ENCODE peak calls at places on chromosomes 6 and 20, in six cellular contexts. T is omental fat pad; F is CD8-positive, alpha-beta T cell; Y is endothelial cell of umbilical vein; L is fibroblast of mammary gland; W is GM12865. O is an unnamed sample.

GRCh38 chr6:149942461-149942829 is 631 bp downstream of the ULBP2 start:
- DNase-seq in T (no peak), F (no peak), Y (no peak), L (no peak), W (no peak), O (no peak)

GRCh38 chr6:164409309-164410009 is 899.9 kb downstream of the C6orf118 start:
- DNase-seq in T (no peak), F (no peak), Y (no peak), L (no peak), W (no peak), O (no peak)

GRCh38 chr20:33902011-33902410 is 90.9 kb downstream of the CHMP4B start:
- DNase-seq in T (no peak), F (no peak), Y (no peak), L (no peak), W (no peak), O (no peak)

GRCh38 chr6:81589465-81590313 is 162.8 kb downstream of the TENT5A start:
- DNase-seq in T (no peak), F (no peak), Y (no peak), L (peak), W (no peak), O (no peak)

GRCh38 chr6:74343804-74344203 is 647.8 kb downstream of the CD109 start:
- DNase-seq in T (no peak), F (no peak), Y (no peak), L (peak), W (peak), O (no peak)

GRCh38 chr6:50952092-50952932 is 133.6 kb downstream of the TFAP2B start:
- DNase-seq in T (no peak), F (no peak), Y (no peak), L (peak), W (peak), O (no peak)

GRCh38 chr20:50913976-50914375 is 17.3 kb downstream of the ADNP start:
- DNase-seq in T (no peak), F (no peak), Y (peak), L (peak), W (peak), O (no peak)

GRCh38 chr6:132213191-132213590 is 188.1 kb downstream of the MOXD1 start:
- DNase-seq in T (no peak), F (no peak), Y (no peak), L (no peak), W (no peak), O (no peak)

GRCh38 chr20:44467289-44467883 is 8.3 kb upstream of the TTPAL start:
- DNase-seq in T (no peak), F (no peak), Y (no peak), L (peak), W (no peak), O (peak)

GRCh38 chr6:101396552-101397173 is 3.2 kb downstream of the GRIK2 start:
- DNase-seq in T (peak), F (no peak), Y (peak), L (peak), W (peak), O (no peak)

GRCh38 chr20:50472693-50473610 is 37.2 kb upstream of the PTPN1 start:
- DNase-seq in T (no peak), F (no peak), Y (no peak), L (no peak), W (no peak), O (no peak)

GRCh38 chr6:125846292-125847024 is 55.7 kb downstream of the NCOA7 start:
- DNase-seq in T (no peak), F (no peak), Y (no peak), L (no peak), W (no peak), O (no peak)

GRCh38 chr6:154479388-154480143 is 30.9 kb downstream of the CNKSR3 start:
- DNase-seq in T (no peak), F (no peak), Y (peak), L (peak), W (no peak), O (no peak)

GRCh38 chr6:79431469-79431868 is 105.8 kb downstream of the LCA5 start:
- DNase-seq in T (no peak), F (no peak), Y (no peak), L (no peak), W (peak), O (peak)

GRCh38 chr20:51022803-51023616 is at the start of gene KCNG1:
- DNase-seq in T (no peak), F (no peak), Y (peak), L (peak), W (no peak), O (peak)

GRCh38 chr6:5866547-5867051 is 140.1 kb downstream of the NRN1 start:
- DNase-seq in T (no peak), F (no peak), Y (peak), L (peak), W (no peak), O (no peak)

GRCh38 chr6:43681303-43681702 is 6.3 kb downstream of the MRPS18A start:
- DNase-seq in T (no peak), F (no peak), Y (no peak), L (no peak), W (no peak), O (no peak)

GRCh38 chr6:151257984-151258445 is 18.2 kb downstream of the AKAP12 start:
- DNase-seq in T (no peak), F (no peak), Y (no peak), L (no peak), W (no peak), O (no peak)

GRCh38 chr6:148491638-148492210 is 149.1 kb downstream of the SASH1 start:
- DNase-seq in T (no peak), F (no peak), Y (no peak), L (peak), W (no peak), O (no peak)

GRCh38 chr20:49717693-49718092 is 4.0 kb upstream of the B4GALT5 start:
- DNase-seq in T (no peak), F (no peak), Y (peak), L (no peak), W (no peak), O (no peak)

GRCh38 chr20:18388860-18389259 is 78.0 kb downstream of the DZANK1 start:
- DNase-seq in T (no peak), F (no peak), Y (peak), L (peak), W (no peak), O (no peak)

GRCh38 chr6:2939315-2940009 is 31.9 kb downstream of the SERPINB6 start:
- DNase-seq in T (no peak), F (no peak), Y (no peak), L (no peak), W (no peak), O (peak)

GRCh38 chr20:44411020-44411756 is 55.7 kb downstream of the HNF4A start:
- DNase-seq in T (no peak), F (no peak), Y (no peak), L (no peak), W (no peak), O (no peak)

GRCh38 chr6:116278853-116279231 is 888 bp downstream of the TSPYL1 start:
- DNase-seq in T (no peak), F (no peak), Y (no peak), L (peak), W (peak), O (no peak)

GRCh38 chr6:1624071-1624847 is 14.5 kb downstream of the FOXC1 start:
- DNase-seq in T (no peak), F (no peak), Y (peak), L (no peak), W (peak), O (no peak)

GRCh38 chr6:30219244-30219643 is 6.0 kb upstream of the TRIM26 start:
- DNase-seq in T (no peak), F (peak), Y (peak), L (peak), W (peak), O (no peak)

GRCh38 chr6:134437376-134437775 is 119.5 kb upstream of the SGK1 start:
- DNase-seq in T (no peak), F (no peak), Y (peak), L (peak), W (peak), O (no peak)

GRCh38 chr6:16903470-16903869 is 142.2 kb upstream of the ATXN1 start:
- DNase-seq in T (no peak), F (no peak), Y (no peak), L (peak), W (no peak), O (no peak)

GRCh38 chr6:145845557-145845956 is 31.0 kb upstream of the FBXO30 start:
- DNase-seq in T (no peak), F (no peak), Y (no peak), L (no peak), W (no peak), O (no peak)

GRCh38 chr6:24831771-24832718 is 33.3 kb upstream of the ARMH2 start:
- DNase-seq in T (no peak), F (no peak), Y (no peak), L (peak), W (no peak), O (no peak)

GRCh38 chr20:23257848-23258746 is 92.5 kb upstream of the NXT1 start:
- DNase-seq in T (no peak), F (no peak), Y (peak), L (peak), W (no peak), O (no peak)

GRCh38 chr6:91273729-91274128 is 686.9 kb upstream of the MAP3K7 start:
- DNase-seq in T (no peak), F (no peak), Y (no peak), L (no peak), W (no peak), O (no peak)

GRCh38 chr20:64244281-64244805 is 11.2 kb upstream of the PCMTD2 start:
- DNase-seq in T (peak), F (no peak), Y (no peak), L (no peak), W (no peak), O (no peak)

GRCh38 chr6:34557228-34557627 is 1.1 kb upstream of the SPDEF start:
- DNase-seq in T (no peak), F (no peak), Y (no peak), L (no peak), W (no peak), O (no peak)

GRCh38 chr6:34555328-34555727 is 801 bp downstream of the SPDEF start:
- DNase-seq in T (no peak), F (no peak), Y (no peak), L (no peak), W (no peak), O (no peak)

GRCh38 chr6:34556493-34556892 is 364 bp upstream of the SPDEF start:
- DNase-seq in T (no peak), F (no peak), Y (no peak), L (no peak), W (no peak), O (no peak)

GRCh38 chr6:34554593-34555322 is 1.4 kb downstream of the SPDEF start:
- DNase-seq in T (no peak), F (no peak), Y (no peak), L (no peak), W (no peak), O (no peak)

GRCh38 chr6:34556031-34556471 is at the start of gene SPDEF:
- DNase-seq in T (no peak), F (no peak), Y (no peak), L (no peak), W (no peak), O (peak)
- TF ChIP-seq CTCF in T (no peak), F (no peak), Y (no peak), L (no peak), W (no peak), O (no peak)

GRCh38 chr20:37758332-37758731 is 64.5 kb downstream of the CTNNBL1 start:
- DNase-seq in T (no peak), F (no peak), Y (no peak), L (no peak), W (peak), O (no peak)

GRCh38 chr20:37759761-37760209 is 66.0 kb downstream of the CTNNBL1 start:
- DNase-seq in T (no peak), F (no peak), Y (no peak), L (no peak), W (no peak), O (no peak)

GRCh38 chr20:37755665-37756064 is 61.8 kb downstream of the CTNNBL1 start:
- DNase-seq in T (no peak), F (no peak), Y (no peak), L (peak), W (no peak), O (no peak)

GRCh38 chr20:37756234-37756633 is 62.4 kb downstream of the CTNNBL1 start:
- DNase-seq in T (no peak), F (no peak), Y (no peak), L (no peak), W (no peak), O (no peak)

GRCh38 chr20:37757550-37757949 is 63.7 kb downstream of the CTNNBL1 start:
- DNase-seq in T (no peak), F (no peak), Y (no peak), L (no peak), W (peak), O (no peak)
- TF ChIP-seq CTCF in T (no peak), F (no peak), Y (no peak), L (no peak), W (no peak), O (no peak)

DNA sequence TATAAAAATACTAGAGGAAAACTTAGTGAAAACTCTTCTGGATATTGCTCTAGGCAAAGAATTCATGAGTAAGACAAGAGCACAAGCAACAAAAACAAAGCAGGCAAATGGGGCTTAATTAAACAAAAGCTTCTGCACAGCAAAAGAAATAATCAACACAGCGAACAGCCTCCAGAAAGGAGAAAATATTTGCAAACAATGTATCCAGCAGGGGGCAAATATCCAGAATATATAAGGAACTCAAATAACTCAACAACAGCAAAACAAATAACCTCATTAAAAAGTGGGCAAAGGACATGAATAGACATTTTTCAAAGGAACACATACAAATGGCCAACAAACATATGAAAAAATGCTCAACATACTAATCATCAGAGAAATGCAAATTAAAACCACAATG is 17.1 kb upstream of the HECA start:
- DNase-seq in T (no peak), F (no peak), Y (no peak), L (no peak), W (no peak), O (no peak)
- TF ChIP-seq CTCF in T (no peak), F (no peak), Y (no peak), L (peak), W (peak), O (peak)

DNA sequence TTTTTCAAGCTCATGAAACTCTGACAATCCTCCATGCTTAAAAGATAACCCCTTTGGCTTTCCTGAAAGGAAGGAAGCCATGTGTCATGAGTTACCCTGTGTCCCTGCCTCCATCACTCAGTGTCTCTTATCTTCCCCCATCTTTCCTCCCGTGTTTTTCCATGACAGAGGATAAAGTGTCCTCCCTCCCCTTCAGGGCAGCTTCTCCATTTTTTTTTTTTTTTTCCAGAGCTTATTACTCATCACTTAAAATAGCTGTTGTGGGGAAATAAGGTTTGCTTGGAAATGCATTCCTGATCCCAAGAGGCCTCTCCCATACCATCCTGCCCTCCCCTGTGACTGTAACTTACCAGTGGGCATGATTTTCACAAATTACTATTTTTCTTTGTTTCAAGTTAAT is 614.3 kb upstream of the FLRT3 start:
- DNase-seq in T (no peak), F (no peak), Y (peak), L (peak), W (no peak), O (no peak)
- TF ChIP-seq CTCF in T (no peak), F (no peak), Y (no peak), L (no peak), W (no peak), O (no peak)

GRCh38 chr6:136983692-136984091 is 61.1 kb downstream of the IL20RA start:
- DNase-seq in T (no peak), F (no peak), Y (no peak), L (no peak), W (no peak), O (no peak)
- TF ChIP-seq CTCF in T (no peak), F (no peak), Y (no peak), L (no peak), W (no peak), O (no peak)

GRCh38 chr6:127100510-127101140 is 17.8 kb upstream of the RSPO3 start:
- DNase-seq in T (no peak), F (no peak), Y (peak), L (peak), W (no peak), O (no peak)
- TF ChIP-seq CTCF in T (no peak), F (no peak), Y (no peak), L (peak), W (no peak), O (no peak)

GRCh38 chr6:108914235-108915022 is 66.2 kb downstream of the ARMC2 start:
- DNase-seq in T (no peak), F (peak), Y (no peak), L (peak), W (peak), O (no peak)
- TF ChIP-seq CTCF in T (no peak), F (peak), Y (peak), L (peak), W (peak), O (no peak)

DNA sequence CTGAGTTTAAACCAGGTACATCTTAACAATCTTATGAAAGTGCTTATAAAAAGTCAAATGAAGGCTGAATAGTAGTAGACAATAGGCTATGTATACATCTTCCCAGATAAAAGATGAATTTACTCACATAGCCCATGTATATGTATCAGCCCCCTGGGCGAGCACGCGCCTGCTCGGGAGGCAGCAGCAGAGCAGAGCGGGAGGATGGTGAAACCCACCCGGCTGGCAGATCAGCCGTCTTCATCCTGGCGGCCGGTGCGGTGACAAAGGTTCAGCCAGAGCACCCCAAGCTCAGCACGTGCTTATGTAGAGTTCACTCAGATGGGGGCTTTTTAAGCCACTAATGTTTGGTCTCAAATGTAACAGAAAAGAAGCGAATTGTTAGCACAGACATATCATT is 184.8 kb downstream of the KIF6 start:
- DNase-seq in T (no peak), F (no peak), Y (no peak), L (no peak), W (no peak), O (no peak)
- TF ChIP-seq CTCF in T (no peak), F (no peak), Y (no peak), L (no peak), W (no peak), O (no peak)

DNA sequence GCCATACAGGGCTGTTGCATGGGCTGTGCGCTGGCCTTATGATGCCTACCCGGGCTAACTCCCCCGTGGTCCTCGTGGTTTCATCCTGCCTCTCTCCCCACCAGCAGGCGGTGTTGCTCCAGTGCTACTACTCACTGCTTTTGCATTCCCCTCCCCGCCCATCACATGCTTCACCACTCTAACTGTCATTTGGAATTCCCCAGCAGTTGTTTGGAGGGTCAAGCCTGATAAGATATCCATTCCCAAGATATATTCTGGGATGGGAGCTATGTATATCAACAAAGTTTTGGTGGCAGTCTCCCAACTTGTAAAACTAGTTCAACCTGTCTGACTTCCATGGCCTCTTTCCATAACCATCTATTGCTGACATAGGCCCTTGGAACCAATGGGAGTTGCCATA is 233.2 kb upstream of the SOX4 start:
- DNase-seq in T (no peak), F (no peak), Y (no peak), L (no peak), W (peak), O (no peak)
- TF ChIP-seq CTCF in T (no peak), F (no peak), Y (no peak), L (no peak), W (peak), O (no peak)

GRCh38 chr20:52747736-52748135 is 224.4 kb upstream of the TSHZ2 start:
- DNase-seq in T (no peak), F (no peak), Y (no peak), L (peak), W (peak), O (no peak)
- TF ChIP-seq CTCF in T (no peak), F (no peak), Y (no peak), L (peak), W (peak), O (no peak)

O was measured in breast epithelium.